ENCODE peak calls at places on chromosome 4, in five cellular contexts. One of them, this sample, is unnamed.
A peak's percentile ranks its signal among the peaks of the same experiment; 100 is the strongest.

GRCh38 chr4:26812049-26812729 is 48.5 kb upstream of the STIM2 start:
- DNase-seq in A172: no peak
- DNase-seq in HEK293T: no peak
- DNase-seq in HT-29: no peak
- DNase-seq in naive thymus-derived CD8-positive, alpha-beta T cell: no peak
- DNase-seq in this sample: no peak

GRCh38 chr4:184170996-184171395 is 46.7 kb downstream of the ENPP6 start:
- DNase-seq in HEK293T: peak; percentile 8
- DNase-seq in HT-29: no peak
- DNase-seq in naive thymus-derived CD8-positive, alpha-beta T cell: no peak
- DNase-seq in A172: peak; percentile 30
- DNase-seq in this sample: no peak

GRCh38 chr4:27684501-27685077 is 823.9 kb downstream of the STIM2 start:
- DNase-seq in HEK293T: peak; percentile 38
- DNase-seq in A172: peak; percentile 51
- DNase-seq in naive thymus-derived CD8-positive, alpha-beta T cell: no peak
- DNase-seq in HT-29: peak; percentile 67
- DNase-seq in this sample: peak; percentile 79

GRCh38 chr4:124590480-124590879 is 122.1 kb downstream of the ANKRD50 start:
- DNase-seq in A172: no peak
- DNase-seq in HT-29: no peak
- DNase-seq in naive thymus-derived CD8-positive, alpha-beta T cell: no peak
- DNase-seq in HEK293T: no peak
- DNase-seq in this sample: no peak

GRCh38 chr4:108834167-108834566 is 71.3 kb upstream of the ETNPPL start:
- DNase-seq in HEK293T: no peak
- DNase-seq in HT-29: no peak
- DNase-seq in naive thymus-derived CD8-positive, alpha-beta T cell: no peak
- DNase-seq in A172: peak; percentile 44
- DNase-seq in this sample: no peak

GRCh38 chr4:179595671-179596410 is 2153.6 kb upstream of the AGA start:
- DNase-seq in naive thymus-derived CD8-positive, alpha-beta T cell: no peak
- DNase-seq in A172: peak; percentile 83
- DNase-seq in HT-29: no peak
- DNase-seq in HEK293T: no peak
- DNase-seq in this sample: no peak

GRCh38 chr4:165118256-165118909 is 5.7 kb upstream of the TMEM192 start:
- DNase-seq in naive thymus-derived CD8-positive, alpha-beta T cell: no peak
- DNase-seq in HEK293T: no peak
- DNase-seq in A172: no peak
- DNase-seq in HT-29: no peak
- DNase-seq in this sample: no peak

GRCh38 chr4:94516067-94516466 is 64.3 kb downstream of the PDLIM5 start:
- DNase-seq in HEK293T: no peak
- DNase-seq in HT-29: peak; percentile 23
- DNase-seq in naive thymus-derived CD8-positive, alpha-beta T cell: no peak
- DNase-seq in A172: peak; percentile 30
- DNase-seq in this sample: no peak

GRCh38 chr4:44961001-44961755 is 234.8 kb upstream of the GNPDA2 start:
- DNase-seq in A172: no peak
- DNase-seq in HEK293T: no peak
- DNase-seq in HT-29: no peak
- DNase-seq in naive thymus-derived CD8-positive, alpha-beta T cell: no peak
- DNase-seq in this sample: no peak

GRCh38 chr4:152515678-152516077 is 20.2 kb downstream of the FBXW7 start:
- DNase-seq in HEK293T: no peak
- DNase-seq in HT-29: no peak
- DNase-seq in A172: peak; percentile 41
- DNase-seq in naive thymus-derived CD8-positive, alpha-beta T cell: no peak
- DNase-seq in this sample: no peak

GRCh38 chr4:42654606-42655005 is 2.3 kb downstream of the ATP8A1 start:
- DNase-seq in HT-29: peak; percentile 29
- DNase-seq in HEK293T: no peak
- DNase-seq in naive thymus-derived CD8-positive, alpha-beta T cell: no peak
- DNase-seq in A172: peak; percentile 71
- DNase-seq in this sample: no peak

GRCh38 chr4:30865676-30866075 is 145.5 kb downstream of the PCDH7 start:
- DNase-seq in HEK293T: no peak
- DNase-seq in naive thymus-derived CD8-positive, alpha-beta T cell: no peak
- DNase-seq in A172: no peak
- DNase-seq in HT-29: no peak
- DNase-seq in this sample: no peak

GRCh38 chr4:152634110-152634760 is 45.6 kb downstream of the TMEM154 start:
- DNase-seq in A172: no peak
- DNase-seq in HT-29: no peak
- DNase-seq in naive thymus-derived CD8-positive, alpha-beta T cell: no peak
- DNase-seq in HEK293T: no peak
- DNase-seq in this sample: no peak

GRCh38 chr4:180240670-180241069 is 2002.5 kb upstream of the TENM3 start:
- DNase-seq in naive thymus-derived CD8-positive, alpha-beta T cell: no peak
- DNase-seq in HT-29: no peak
- DNase-seq in HEK293T: no peak
- DNase-seq in A172: no peak
- DNase-seq in this sample: no peak

GRCh38 chr4:130356873-130357272 is 1260.9 kb downstream of the C4orf33 start:
- DNase-seq in HEK293T: no peak
- DNase-seq in naive thymus-derived CD8-positive, alpha-beta T cell: no peak
- DNase-seq in A172: no peak
- DNase-seq in HT-29: no peak
- DNase-seq in this sample: no peak

GRCh38 chr4:2835978-2836377 is 7.7 kb upstream of the ADD1 start:
- DNase-seq in naive thymus-derived CD8-positive, alpha-beta T cell: no peak
- DNase-seq in HT-29: no peak
- DNase-seq in A172: no peak
- DNase-seq in HEK293T: no peak
- DNase-seq in this sample: peak; percentile 55

GRCh38 chr4:153773236-153773690 is 13.4 kb upstream of the RNF175 start:
- DNase-seq in HEK293T: no peak
- DNase-seq in HT-29: no peak
- DNase-seq in naive thymus-derived CD8-positive, alpha-beta T cell: no peak
- DNase-seq in A172: no peak
- DNase-seq in this sample: no peak

GRCh38 chr4:93187892-93188291 is 640.7 kb upstream of the ATOH1 start:
- DNase-seq in naive thymus-derived CD8-positive, alpha-beta T cell: no peak
- DNase-seq in HT-29: no peak
- DNase-seq in A172: no peak
- DNase-seq in HEK293T: no peak
- DNase-seq in this sample: no peak

GRCh38 chr4:5081441-5081999 is 30.2 kb downstream of the STK32B start:
- DNase-seq in HT-29: no peak
- DNase-seq in naive thymus-derived CD8-positive, alpha-beta T cell: no peak
- DNase-seq in A172: no peak
- DNase-seq in HEK293T: no peak
- DNase-seq in this sample: no peak

GRCh38 chr4:184331155-184331995 is 113.7 kb upstream of the ENPP6 start:
- DNase-seq in A172: no peak
- DNase-seq in HEK293T: no peak
- DNase-seq in HT-29: no peak
- DNase-seq in naive thymus-derived CD8-positive, alpha-beta T cell: no peak
- DNase-seq in this sample: no peak

GRCh38 chr4:5747746-5748365 is 36.9 kb downstream of the EVC start:
- DNase-seq in naive thymus-derived CD8-positive, alpha-beta T cell: no peak
- DNase-seq in HT-29: no peak
- DNase-seq in A172: peak; percentile 41
- DNase-seq in HEK293T: no peak
- DNase-seq in this sample: no peak

GRCh38 chr4:127309360-127310095 is 323.2 kb upstream of the INTU start:
- DNase-seq in naive thymus-derived CD8-positive, alpha-beta T cell: no peak
- DNase-seq in HEK293T: no peak
- DNase-seq in A172: peak; percentile 23
- DNase-seq in HT-29: no peak
- DNase-seq in this sample: no peak